ENCODE peak calls at places on chromosomes 11 and 22, in five cellular contexts. J is upper lobe of right lung; B is GM20000; V is CD4-positive, alpha-beta T cell; Q is spleen. A is an unnamed sample.

GRCh38 chr11:27018902-27019544 is 21.6 kb upstream of the BBOX1 start:
- DNase-seq in J (no peak), B (no peak), V (no peak), Q (no peak), A (no peak)

GRCh38 chr22:25668437-25668836 is 73.6 kb upstream of the MYO18B start:
- DNase-seq in J (no peak), B (no peak), V (no peak), Q (no peak), A (no peak)

GRCh38 chr22:37492428-37493344 is 6.5 kb upstream of the MFNG start:
- DNase-seq in J (peak; percentile 63), B (peak; percentile 75), V (no peak), Q (no peak), A (peak; percentile 81)

GRCh38 chr11:56750190-56750589 is 1.7 kb upstream of the OR9G4 start:
- DNase-seq in J (no peak), B (no peak), V (no peak), Q (no peak), A (no peak)

GRCh38 chr11:7251836-7252682 is at the start of gene SYT9:
- DNase-seq in J (peak; percentile 79), B (peak; percentile 68), V (no peak), Q (peak; percentile 72), A (peak; percentile 64)

GRCh38 chr22:31495343-31495742 is 993 bp upstream of the SFI1 start:
- DNase-seq in J (no peak), B (no peak), V (no peak), Q (no peak), A (no peak)

GRCh38 chr11:131198161-131198560 is 172.3 kb upstream of the NTM start:
- DNase-seq in J (no peak), B (no peak), V (no peak), Q (no peak), A (no peak)

GRCh38 chr22:50002791-50003190 is 9.8 kb downstream of the IL17REL start:
- DNase-seq in J (peak; percentile 37), B (no peak), V (no peak), Q (no peak), A (no peak)

GRCh38 chr11:35617687-35618496 is at the start of gene FJX1:
- DNase-seq in J (peak; percentile 73), B (peak; percentile 87), V (no peak), Q (peak; percentile 78), A (peak; percentile 82)

GRCh38 chr11:124970925-124971324 is 16.9 kb downstream of the CCDC15 start:
- DNase-seq in J (no peak), B (peak; percentile 10), V (no peak), Q (no peak), A (no peak)

GRCh38 chr22:44931766-44932165 is 78.0 kb downstream of the PHF21B start:
- DNase-seq in J (no peak), B (no peak), V (no peak), Q (no peak), A (no peak)

GRCh38 chr11:8232849-8233606 is 30.6 kb downstream of the LMO1 start:
- DNase-seq in J (peak; percentile 55), B (no peak), V (no peak), Q (peak; percentile 31), A (no peak)

GRCh38 chr22:31106001-31106571 is 1.3 kb downstream of the SELENOM start:
- DNase-seq in J (no peak), B (no peak), V (no peak), Q (peak; percentile 65), A (no peak)

GRCh38 chr11:85423331-85423730 is 203.8 kb downstream of the DLG2 start:
- DNase-seq in J (no peak), B (no peak), V (no peak), Q (peak; percentile 32), A (no peak)

GRCh38 chr11:3947084-3947483 is 91.6 kb downstream of the STIM1 start:
- DNase-seq in J (no peak), B (peak; percentile 33), V (peak; percentile 47), Q (no peak), A (no peak)

GRCh38 chr11:10752061-10752460 is 1.0 kb downstream of the CTR9 start:
- DNase-seq in J (no peak), B (no peak), V (no peak), Q (no peak), A (no peak)

GRCh38 chr11:44632466-44633123 is 67.1 kb downstream of the CD82 start:
- DNase-seq in J (peak; percentile 65), B (peak; percentile 61), V (no peak), Q (peak; percentile 80), A (peak; percentile 57)

GRCh38 chr11:19864141-19865120 is 151.8 kb downstream of the NAV2 start:
- DNase-seq in J (no peak), B (no peak), V (no peak), Q (no peak), A (no peak)

DNA sequence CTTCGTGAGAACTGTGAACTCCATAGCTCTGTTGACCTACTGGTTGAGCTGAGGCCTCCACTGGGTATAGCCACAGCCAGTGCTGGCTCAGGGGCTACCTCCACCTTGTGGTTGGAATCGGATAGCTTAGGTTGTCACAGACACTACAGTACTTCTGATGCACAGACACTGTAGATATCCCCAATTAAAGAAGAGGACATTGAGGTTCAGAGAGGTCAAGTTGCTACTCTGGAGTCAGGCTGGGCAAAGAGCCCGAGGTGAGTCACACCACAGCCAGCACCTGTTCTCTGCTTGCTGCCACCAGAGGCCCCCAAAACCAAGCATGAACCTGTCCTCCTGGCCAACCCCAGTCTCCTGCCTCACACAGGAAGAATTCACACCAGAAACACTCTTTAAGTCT is 5.4 kb downstream of the UFD1 start:
- DNase-seq in J (no peak), B (no peak), V (no peak), Q (no peak), A (no peak)
- TF ChIP-seq CTCF in J (no peak), B (no peak), V (no peak), Q (no peak), A (no peak)

DNA sequence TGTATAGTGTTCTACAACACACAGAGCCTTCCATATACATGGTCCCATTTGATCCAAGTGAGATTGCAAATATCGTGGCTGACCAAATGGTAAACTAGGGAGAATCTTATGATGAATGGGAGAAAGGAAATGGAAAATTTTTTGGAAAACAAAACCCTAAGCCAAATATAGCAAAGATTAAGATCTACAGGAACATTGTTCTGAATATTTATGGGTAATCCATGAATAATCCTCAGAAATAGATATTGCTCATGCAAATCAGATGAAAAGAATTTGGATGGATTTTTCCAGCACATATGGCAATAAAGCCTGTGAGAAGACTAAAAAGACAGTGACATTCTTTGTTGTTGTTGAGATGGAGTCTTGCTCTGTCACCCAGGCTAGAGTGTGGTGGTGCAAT is 21.7 kb upstream of the PRDM10 start:
- DNase-seq in J (no peak), B (no peak), V (no peak), Q (no peak), A (no peak)
- TF ChIP-seq CTCF in J (no peak), B (no peak), V (no peak), Q (no peak), A (no peak)

DNA sequence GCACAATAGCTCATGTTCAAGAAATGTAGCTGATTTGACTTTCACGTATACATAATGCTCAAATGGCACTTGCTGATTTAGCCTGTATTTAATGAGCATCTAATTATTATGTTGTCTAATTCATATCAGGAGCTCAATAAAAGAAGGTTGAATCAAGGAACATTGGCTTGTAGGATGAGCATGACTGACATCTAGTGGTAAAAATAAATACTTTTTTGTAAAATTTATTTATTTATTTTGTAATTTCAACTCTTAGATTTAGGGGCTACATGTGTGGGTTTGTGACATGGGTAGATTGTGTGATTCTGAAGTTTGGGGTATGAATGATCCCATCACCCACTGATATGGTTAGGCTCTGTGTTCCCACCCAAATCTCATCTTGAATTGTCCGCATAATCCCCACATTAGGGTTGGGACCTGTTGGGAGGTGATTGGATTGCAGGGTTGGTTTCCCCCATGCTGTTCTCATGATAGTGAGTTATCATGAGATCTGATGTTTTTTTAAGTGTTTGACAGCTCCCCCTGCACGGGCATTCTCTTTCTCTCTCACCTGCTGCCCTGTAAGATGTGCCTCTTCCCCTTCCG is 1.7 kb upstream of the OR52E5 start:
- DNase-seq in J (no peak), B (peak; percentile 10), V (no peak), Q (no peak), A (no peak)
- TF ChIP-seq CTCF in J (peak; percentile 46), B (no peak), V (peak; percentile 48), Q (peak; percentile 38), A (no peak)

GRCh38 chr11:103659138-103659734 is 377.2 kb upstream of the DDI1 start:
- DNase-seq in J (no peak), B (no peak), V (no peak), Q (no peak), A (no peak)
- TF ChIP-seq CTCF in J (no peak), B (no peak), V (no peak), Q (no peak), A (no peak)

DNA sequence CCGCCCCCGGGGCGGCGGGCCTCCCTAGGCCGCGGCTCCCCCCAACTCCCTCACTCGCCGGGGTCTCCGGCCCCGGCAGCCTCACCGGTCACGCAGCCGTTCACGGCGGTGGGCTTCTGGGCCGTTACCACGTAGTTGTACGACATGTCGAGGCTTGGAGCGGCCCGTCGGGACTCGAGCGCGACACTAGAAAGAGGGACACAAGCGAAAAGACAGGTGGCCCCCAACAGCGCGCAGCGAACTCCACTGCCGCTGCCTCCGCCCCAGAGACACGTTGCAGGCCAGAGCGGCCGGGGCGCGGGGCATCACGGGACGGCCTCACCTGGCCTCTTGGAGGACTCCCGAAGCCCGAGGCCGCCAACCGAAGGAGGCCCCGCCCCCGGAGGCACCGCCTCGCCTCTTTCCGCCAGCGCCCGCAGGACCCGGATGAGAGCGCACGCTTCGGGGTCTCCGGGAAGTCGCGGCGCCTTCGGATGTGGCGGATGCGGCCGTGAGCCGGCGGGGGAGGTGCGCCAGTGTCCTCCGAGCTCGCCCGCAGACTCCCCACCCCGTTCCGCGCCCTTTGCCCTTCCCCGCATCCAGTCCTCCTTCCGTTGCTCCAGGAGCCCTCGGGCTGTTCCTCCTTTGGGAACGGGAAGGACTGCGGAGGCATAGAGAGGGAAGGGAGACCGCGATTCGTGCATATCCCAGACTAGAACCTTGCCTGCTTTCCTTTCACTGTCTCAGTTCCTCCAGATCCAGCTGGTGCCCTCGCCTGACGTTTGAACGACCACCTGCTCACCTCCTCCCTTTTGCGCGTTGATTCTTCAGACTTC is at the start of the genes DDB1 and TKFC:
- DNase-seq in J (peak; percentile 99), B (peak; percentile 99), V (peak; percentile 94), Q (peak; percentile 100), A (peak; percentile 99)
- TF ChIP-seq CTCF in J (no peak), B (no peak), V (no peak), Q (no peak), A (no peak)

GRCh38 chr22:24460418-24461089 is 33.2 kb downstream of the ADORA2A start:
- DNase-seq in J (no peak), B (peak; percentile 41), V (no peak), Q (no peak), A (peak; percentile 48)
- TF ChIP-seq CTCF in J (no peak), B (no peak), V (no peak), Q (no peak), A (no peak)

DNA sequence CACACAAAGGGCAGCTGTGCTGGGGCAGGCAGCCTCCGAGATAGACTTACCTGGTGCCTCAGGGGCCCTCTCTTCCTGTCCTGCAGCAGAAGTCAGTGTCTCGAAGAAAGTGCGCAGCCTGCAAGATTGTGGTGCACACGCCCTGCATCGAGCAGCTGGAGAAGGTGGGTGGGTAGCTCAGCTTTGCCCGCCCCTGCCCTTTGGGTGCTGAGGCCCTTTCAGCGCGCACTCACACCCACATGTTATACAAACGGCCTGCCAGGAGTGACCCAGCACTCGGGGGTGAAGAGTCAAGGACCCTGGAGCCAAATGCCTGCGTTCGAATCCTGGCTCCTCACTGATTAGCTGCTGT is 13.6 kb upstream of the MDK start:
- DNase-seq in J (no peak), B (no peak), V (no peak), Q (peak; percentile 73), A (no peak)
- TF ChIP-seq CTCF in J (no peak), B (no peak), V (no peak), Q (no peak), A (no peak)